ENCODE peak calls at places on chromosome 13, in eight cellular contexts. W is tibial artery, J is aorta, E is K562, X is kidney epithelial cell, L is GM23248, K is PC-9, Y is transverse colon. H is an unnamed sample.

GRCh38 chr13:97275775-97276501 is 53.8 kb downstream of the MBNL2 start:
- DNase-seq in L (peak; percentile 52), K (no peak), J (no peak), X (no peak), Y (no peak), W (no peak), E (no peak), H (no peak)

GRCh38 chr13:63184693-63185092 is 1769.0 kb upstream of the PCDH20 start:
- DNase-seq in X (peak; percentile 61), W (no peak), L (peak; percentile 38), K (no peak), J (no peak), E (no peak), Y (no peak), H (peak; percentile 26)

GRCh38 chr13:29507356-29507755 is 88.1 kb downstream of the SLC7A1 start:
- DNase-seq in Y (no peak), K (no peak), E (no peak), L (peak; percentile 40), J (no peak), W (no peak), X (peak; percentile 28), H (no peak)

GRCh38 chr13:102002271-102002670 is 399.6 kb downstream of the FGF14 start:
- DNase-seq in X (no peak), E (no peak), J (no peak), W (no peak), K (peak; percentile 12), Y (no peak), L (no peak), H (no peak)

GRCh38 chr13:51912091-51912490 is 50.3 kb downstream of the CCDC70 start:
- DNase-seq in L (no peak), J (no peak), E (no peak), K (peak; percentile 39), Y (no peak), X (no peak), W (no peak), H (no peak)

GRCh38 chr13:98032168-98032567 is 78.7 kb downstream of the IPO5 start:
- DNase-seq in W (no peak), X (no peak), L (no peak), Y (no peak), K (no peak), J (no peak), E (no peak), H (no peak)

GRCh38 chr13:32427852-32428580 is at the start of gene N4BP2L1:
- DNase-seq in Y (peak; percentile 85), W (peak; percentile 92), X (no peak), E (no peak), L (peak; percentile 71), K (peak; percentile 41), J (peak; percentile 87), H (peak; percentile 83)

GRCh38 chr13:42380420-42381164 is 108.6 kb downstream of the AKAP11 start:
- DNase-seq in E (no peak), L (no peak), W (no peak), Y (no peak), J (no peak), X (no peak), K (no peak), H (no peak)

GRCh38 chr13:21979156-21979819 is 308.4 kb downstream of the FGF9 start:
- DNase-seq in K (no peak), E (no peak), L (peak; percentile 43), X (no peak), W (no peak), J (no peak), Y (no peak), H (no peak)

GRCh38 chr13:110152351-110152750 is 154.6 kb downstream of the COL4A1 start:
- DNase-seq in W (no peak), Y (no peak), K (no peak), E (no peak), J (no peak), L (no peak), X (no peak), H (no peak)

GRCh38 chr13:79779761-79780160 is 298.8 kb downstream of the NDFIP2 start:
- DNase-seq in E (no peak), K (no peak), J (peak; percentile 60), L (peak; percentile 90), X (no peak), Y (peak; percentile 33), W (no peak), H (no peak)
- H3K4me3 ChIP-seq in E (no peak overlapping the region), K (no peak overlapping the region), J (no peak overlapping the region), L (peak overlapping the region; percentile 60), X (no peak overlapping the region), Y (no peak overlapping the region), W (no peak overlapping the region), H (no peak overlapping the region)

GRCh38 chr13:111919826-111920225 is 147.1 kb upstream of the SOX1 start:
- DNase-seq in E (no peak), W (no peak), X (no peak), Y (no peak), J (no peak), K (no peak), L (no peak), H (no peak)
- H3K27me3 ChIP-seq in E (peaks cover 21% of the 10 kb centered on the region), W (peaks cover 15% of the 10 kb centered on the region), X (no peaks in the 10 kb centered on the region), Y (no peaks in the 10 kb centered on the region), J (no peaks in the 10 kb centered on the region), K (peaks cover 100% of the 10 kb centered on the region), L (no peaks in the 10 kb centered on the region), H (no peaks in the 10 kb centered on the region)

GRCh38 chr13:113105032-113105993 is at the start of gene F7:
- DNase-seq in K (peak; percentile 61), X (no peak), E (no peak), Y (peak; percentile 17), J (no peak), L (no peak), W (no peak), H (peak; percentile 76)
- H3K4me3 ChIP-seq in K (no peak within 1 kb of the TSS), X (no peak within 1 kb of the TSS), E (no peak within 1 kb of the TSS), Y (no peak within 1 kb of the TSS), J (no peak within 1 kb of the TSS), L (no peak within 1 kb of the TSS), W (no peak within 1 kb of the TSS), H (no peak within 1 kb of the TSS)

DNA sequence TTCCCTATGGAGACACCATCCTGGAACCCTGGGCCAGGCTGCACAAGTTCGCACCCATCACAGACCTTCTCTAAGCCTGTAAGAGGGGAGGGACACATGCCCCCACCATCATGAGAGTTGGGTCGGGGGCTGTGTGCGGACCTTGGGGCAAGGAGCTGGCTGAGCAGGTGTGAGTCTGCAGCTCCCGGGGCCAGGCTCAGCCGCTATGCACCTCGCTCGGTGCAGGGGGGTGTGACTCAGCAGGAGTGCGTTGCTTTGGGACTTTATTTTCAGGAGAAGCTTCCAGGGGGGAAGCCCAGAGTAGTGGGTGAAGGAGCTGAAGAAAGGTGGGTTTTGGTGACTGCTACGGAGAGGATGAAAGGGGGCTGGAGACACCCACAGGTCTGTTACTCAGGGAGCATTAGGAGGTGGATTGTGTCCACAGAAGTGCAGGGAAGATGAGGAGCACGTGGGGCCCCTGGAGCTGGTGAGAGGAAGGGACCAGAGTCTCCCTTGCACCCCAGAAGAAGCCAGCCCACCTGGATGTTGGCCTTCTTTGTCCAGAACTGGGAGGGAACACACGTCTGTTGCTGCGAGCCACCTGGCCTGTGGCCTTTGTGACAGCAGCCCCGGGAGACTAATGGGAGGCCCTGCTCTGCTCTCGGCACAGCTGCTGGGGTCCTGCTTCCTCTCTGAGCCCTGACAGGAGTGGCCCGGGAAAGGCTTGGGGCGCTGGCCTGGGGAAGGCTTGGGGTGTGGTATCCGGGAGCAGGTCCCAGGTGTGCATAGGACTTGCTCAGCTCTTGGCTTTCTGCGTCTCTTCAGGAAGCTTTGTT is 162.6 kb downstream of the TEX29 start:
- DNase-seq in J (no peak), Y (no peak), X (no peak), W (no peak), L (no peak), K (no peak), E (no peak), H (no peak)
- H3K27me3 ChIP-seq in J (no peaks in the 10 kb centered on the region), Y (no peaks in the 10 kb centered on the region), X (no peaks in the 10 kb centered on the region), W (peaks cover 11% of the 10 kb centered on the region), L (peaks cover 5% of the 10 kb centered on the region), K (peaks cover 100% of the 10 kb centered on the region), E (peaks cover 33% of the 10 kb centered on the region), H (no peaks in the 10 kb centered on the region)

GRCh38 chr13:113112893-113113845 is 7.6 kb downstream of the F7 start:
- DNase-seq in J (peak; percentile 17), E (no peak), W (peak; percentile 35), L (no peak), K (no peak), Y (peak; percentile 0), X (no peak), H (peak; percentile 22)

GRCh38 chr13:113110852-113111315 is 5.3 kb downstream of the F7 start:
- DNase-seq in J (peak; percentile 24), X (no peak), L (no peak), W (peak; percentile 43), E (no peak), Y (peak; percentile 1), K (no peak), H (peak; percentile 62)

GRCh38 chr13:113106666-113107065 is 1.1 kb downstream of the F7 start:
- DNase-seq in E (no peak), W (no peak), K (no peak), J (no peak), Y (no peak), L (no peak), X (no peak), H (peak; percentile 66)

GRCh38 chr13:113109151-113110047 is 3.8 kb downstream of the F7 start:
- DNase-seq in J (peak; percentile 39), K (no peak), W (no peak), X (no peak), L (no peak), E (no peak), Y (no peak), H (no peak)

GRCh38 chr13:113110048-113110851 is 4.7 kb downstream of the F7 start:
- DNase-seq in X (no peak), W (no peak), L (peak; percentile 37), J (peak; percentile 46), E (no peak), Y (no peak), K (no peak), H (peak; percentile 68)
- H3K4me3 ChIP-seq in X (peak overlapping the region; percentile 15), W (peak overlapping the region; percentile 40), L (peak overlapping the region; percentile 40), J (peak overlapping the region; percentile 21), E (no peak overlapping the region), Y (no peak overlapping the region), K (no peak overlapping the region), H (peak overlapping the region; percentile 32)

GRCh38 chr13:26838821-26839220 is 78.2 kb upstream of the GPR12 start:
- DNase-seq in E (no peak), W (no peak), X (no peak), K (no peak), Y (no peak), J (no peak), L (no peak), H (no peak)
- H3K27me3 ChIP-seq in E (peaks cover 4% of the 10 kb centered on the region), W (peaks cover 11% of the 10 kb centered on the region), X (no peaks in the 10 kb centered on the region), K (peaks cover 83% of the 10 kb centered on the region), Y (peaks cover 6% of the 10 kb centered on the region), J (no peaks in the 10 kb centered on the region), L (no peaks in the 10 kb centered on the region), H (no peaks in the 10 kb centered on the region)

GRCh38 chr13:99307648-99308339 is 595 bp upstream of the GPR183 start:
- DNase-seq in K (no peak), E (no peak), L (peak; percentile 91), X (peak; percentile 74), Y (peak; percentile 41), W (peak; percentile 76), J (peak; percentile 67), H (no peak)

GRCh38 chr13:99303863-99304521 is 3.2 kb downstream of the GPR183 start:
- DNase-seq in W (no peak), K (no peak), E (no peak), L (no peak), Y (peak; percentile 34), J (peak; percentile 79), X (no peak), H (no peak)

GRCh38 chr13:99307247-99307646 is at the start of gene GPR183:
- DNase-seq in J (no peak), Y (no peak), K (no peak), W (no peak), L (peak; percentile 46), X (no peak), E (no peak), H (no peak)

GRCh38 chr13:99304541-99304940 is 2.7 kb downstream of the GPR183 start:
- DNase-seq in L (no peak), W (no peak), E (no peak), K (no peak), X (no peak), Y (no peak), J (no peak), H (no peak)

GRCh38 chr13:99305180-99305965 is 1.8 kb downstream of the GPR183 start:
- DNase-seq in L (no peak), Y (no peak), W (no peak), E (no peak), K (no peak), J (no peak), X (no peak), H (no peak)
- H3K4me3 ChIP-seq in L (no peak overlapping the region), Y (no peak overlapping the region), W (peak overlapping the region; percentile 29), E (no peak overlapping the region), K (no peak overlapping the region), J (no peak overlapping the region), X (no peak overlapping the region), H (no peak overlapping the region)

H was measured in H7.